ENCODE peak calls at places on chromosome 1, in nine cellular contexts. P, L, M, T, U, H, A, G and R are unnamed samples.

GRCh38 chr1:160103658-160104519 is 5.5 kb upstream of the IGSF8 start:
- DNase-seq in P (no peak), L (no peak), M (no peak), T (no peak), U (no peak), H (no peak), A (peak), G (no peak), R (peak)

GRCh38 chr1:155179107-155180031 is 5.7 kb downstream of the TRIM46 start:
- DNase-seq in P (no peak), L (no peak), M (peak), T (no peak), U (peak), H (no peak), A (no peak), G (peak), R (peak)

GRCh38 chr1:208291923-208292711 is 47.9 kb upstream of the PLXNA2 start:
- DNase-seq in P (no peak), L (no peak), M (no peak), T (no peak), U (no peak), H (no peak), A (no peak), G (no peak), R (no peak)

GRCh38 chr1:41537788-41538351 is 53.4 kb upstream of the EDN2 start:
- DNase-seq in P (peak), L (peak), M (no peak), T (no peak), U (no peak), H (no peak), A (no peak), G (peak), R (peak)

GRCh38 chr1:174159253-174160108 is at the start of gene RABGAP1L:
- DNase-seq in P (peak), L (peak), M (peak), T (peak), U (peak), H (peak), A (peak), G (peak), R (peak)

GRCh38 chr1:39926343-39926769 is 24.6 kb upstream of the MYCL start:
- DNase-seq in P (no peak), L (peak), M (no peak), T (no peak), U (no peak), H (no peak), A (no peak), G (no peak), R (no peak)

GRCh38 chr1:6051423-6051822 is 5.7 kb downstream of the KCNAB2 start:
- DNase-seq in P (no peak), L (no peak), M (no peak), T (no peak), U (no peak), H (no peak), A (no peak), G (no peak), R (no peak)

GRCh38 chr1:17204546-17205440 is at the start of gene PADI1:
- DNase-seq in P (no peak), L (no peak), M (no peak), T (no peak), U (no peak), H (no peak), A (no peak), G (no peak), R (no peak)

GRCh38 chr1:113980120-113980519 is 846 bp downstream of the OLFML3 start:
- DNase-seq in P (peak), L (no peak), M (no peak), T (no peak), U (no peak), H (no peak), A (no peak), G (peak), R (no peak)

GRCh38 chr1:111836111-111836510 is 80.4 kb downstream of the DDX20 start:
- DNase-seq in P (no peak), L (no peak), M (no peak), T (no peak), U (no peak), H (no peak), A (no peak), G (no peak), R (no peak)

GRCh38 chr1:116711061-116711582 is 43.1 kb upstream of the CD2 start:
- DNase-seq in P (no peak), L (no peak), M (no peak), T (no peak), U (no peak), H (no peak), A (no peak), G (no peak), R (no peak)

GRCh38 chr1:14520514-14521163 is 77.8 kb upstream of the KAZN start:
- DNase-seq in P (no peak), L (no peak), M (no peak), T (no peak), U (no peak), H (no peak), A (no peak), G (no peak), R (no peak)

GRCh38 chr1:18950415-18951026 is 6.0 kb downstream of the IFFO2 start:
- DNase-seq in P (peak), L (peak), M (no peak), T (peak), U (no peak), H (no peak), A (no peak), G (peak), R (peak)

GRCh38 chr1:75265792-75266191 is 131.6 kb downstream of the LHX8 start:
- DNase-seq in P (peak), L (peak), M (no peak), T (no peak), U (no peak), H (no peak), A (peak), G (no peak), R (no peak)

GRCh38 chr1:229093546-229094336 is 177.2 kb upstream of the RAB4A start:
- DNase-seq in P (no peak), L (no peak), M (no peak), T (no peak), U (no peak), H (no peak), A (no peak), G (no peak), R (no peak)

GRCh38 chr1:19852036-19852435 is 30.2 kb upstream of the OTUD3 start:
- DNase-seq in P (peak), L (peak), M (no peak), T (no peak), U (no peak), H (no peak), A (no peak), G (no peak), R (no peak)

GRCh38 chr1:246182149-246182851 is 324.8 kb downstream of the SMYD3 start:
- DNase-seq in P (no peak), L (no peak), M (no peak), T (no peak), U (no peak), H (no peak), A (no peak), G (no peak), R (no peak)

GRCh38 chr1:164602480-164603093 is 43.6 kb downstream of the PBX1 start:
- DNase-seq in P (peak), L (peak), M (no peak), T (no peak), U (no peak), H (no peak), A (peak), G (peak), R (no peak)

GRCh38 chr1:154478639-154479038 is 23.4 kb upstream of the TDRD10 start:
- DNase-seq in P (no peak), L (peak), M (no peak), T (no peak), U (no peak), H (no peak), A (no peak), G (no peak), R (peak)

GRCh38 chr1:203325418-203326091 is 20.2 kb downstream of the BTG2 start:
- DNase-seq in P (no peak), L (no peak), M (peak), T (no peak), U (peak), H (no peak), A (peak), G (peak), R (no peak)